ENCODE peak calls at places on chromosomes 13 and 19, in seven cellular contexts. Z is iPS DF 6.9; R is MM.1S; O is CD4-positive, alpha-beta memory T cell; G is heart left ventricle; D is effector memory CD4-positive, alpha-beta T cell; I is ovary. C is an unnamed sample.

GRCh38 chr19:18788782-18789421 is 2.2 kb downstream of the COMP start:
- DNase-seq in Z (no peak), R (no peak), O (no peak), G (no peak), D (no peak), I (no peak), C (peak; percentile 74)

GRCh38 chr19:6753178-6754031 is 13.8 kb downstream of the SH2D3A start:
- DNase-seq in Z (no peak), R (no peak), O (peak; percentile 71), G (peak; percentile 67), D (peak; percentile 69), I (peak; percentile 89), C (peak; percentile 83)

GRCh38 chr19:11420894-11421606 is 1.9 kb upstream of the RGL3 start:
- DNase-seq in Z (no peak), R (no peak), O (peak; percentile 16), G (peak; percentile 53), D (no peak), I (no peak), C (peak; percentile 81)

GRCh38 chr13:27379694-27380596 is 44.5 kb upstream of the GTF3A start:
- DNase-seq in Z (no peak), R (peak; percentile 6), O (peak; percentile 45), G (peak; percentile 20), D (no peak), I (peak; percentile 32), C (peak; percentile 56)

GRCh38 chr13:26759156-26759906 is 1.3 kb downstream of the GPR12 start:
- DNase-seq in Z (no peak), R (no peak), O (no peak), G (no peak), D (no peak), I (no peak), C (no peak)

GRCh38 chr13:32659736-32660135 is 73.5 kb downstream of the PDS5B start:
- DNase-seq in Z (no peak), R (no peak), O (no peak), G (no peak), D (no peak), I (no peak), C (no peak)

GRCh38 chr13:27194895-27195764 is 23.5 kb upstream of the USP12 start:
- DNase-seq in Z (no peak), R (no peak), O (no peak), G (no peak), D (no peak), I (no peak), C (no peak)

GRCh38 chr19:1513492-1514294 is 874 bp upstream of the ADAMTSL5 start:
- DNase-seq in Z (no peak), R (peak; percentile 64), O (peak; percentile 69), G (no peak), D (peak; percentile 43), I (no peak), C (no peak)

GRCh38 chr13:47426126-47426849 is 529.4 kb upstream of the HTR2A start:
- DNase-seq in Z (no peak), R (no peak), O (no peak), G (peak; percentile 30), D (no peak), I (no peak), C (peak; percentile 53)

GRCh38 chr19:1081301-1082164 is 13.6 kb downstream of the POLR2E start:
- DNase-seq in Z (no peak), R (no peak), O (no peak), G (no peak), D (no peak), I (no peak), C (peak; percentile 79)

GRCh38 chr13:54859827-54860226 is 1831.2 kb downstream of the OLFM4 start:
- DNase-seq in Z (no peak), R (no peak), O (no peak), G (no peak), D (no peak), I (no peak), C (no peak)

GRCh38 chr13:30061217-30061616 is 210.8 kb upstream of the UBL3 start:
- DNase-seq in Z (no peak), R (no peak), O (no peak), G (no peak), D (no peak), I (no peak), C (no peak)

GRCh38 chr19:8557637-8558238 is 19.5 kb downstream of the MYO1F start:
- DNase-seq in Z (no peak), R (no peak), O (no peak), G (no peak), D (no peak), I (no peak), C (no peak)

GRCh38 chr13:22748866-22749586 is 431.8 kb upstream of the SGCG start:
- DNase-seq in Z (no peak), R (no peak), O (no peak), G (no peak), D (no peak), I (no peak), C (no peak)

GRCh38 chr13:37540228-37540627 is 58.3 kb downstream of the POSTN start:
- DNase-seq in Z (no peak), R (no peak), O (no peak), G (no peak), D (no peak), I (no peak), C (no peak)

GRCh38 chr19:33727331-33728028 is 69.2 kb upstream of the KCTD15 start:
- DNase-seq in Z (no peak), R (no peak), O (no peak), G (no peak), D (no peak), I (no peak), C (no peak)

GRCh38 chr13:23570099-23570926 is at the start of gene TNFRSF19:
- DNase-seq in Z (no peak), R (no peak), O (no peak), G (peak; percentile 62), D (no peak), I (no peak), C (no peak)

GRCh38 chr19:1321539-1321938 is 35.9 kb downstream of the EFNA2 start:
- DNase-seq in Z (no peak), R (no peak), O (no peak), G (no peak), D (no peak), I (no peak), C (no peak)

GRCh38 chr19:51064534-51065220 is at the start of gene KLK13:
- DNase-seq in Z (no peak), R (no peak), O (no peak), G (peak; percentile 54), D (no peak), I (peak; percentile 39), C (no peak)
- H3K4me3 ChIP-seq in Z (peak within 1 kb of the TSS; percentile 52), R (no peak within 1 kb of the TSS), O (no peak within 1 kb of the TSS), G (peak within 1 kb of the TSS; percentile 40), D (no peak within 1 kb of the TSS), I (no peak within 1 kb of the TSS), C (no peak within 1 kb of the TSS)

GRCh38 chr19:55907286-55907685 is 24.9 kb downstream of the NLRP13 start:
- DNase-seq in Z (no peak), R (no peak), O (no peak), G (no peak), D (no peak), I (no peak), C (no peak)

GRCh38 chr19:55913643-55914268 is 18.4 kb downstream of the NLRP13 start:
- DNase-seq in Z (no peak), R (no peak), O (no peak), G (no peak), D (no peak), I (no peak), C (no peak)

GRCh38 chr19:55912916-55913315 is 19.2 kb downstream of the NLRP13 start:
- DNase-seq in Z (no peak), R (no peak), O (no peak), G (no peak), D (no peak), I (no peak), C (no peak)

GRCh38 chr19:55907746-55908145 is 24.4 kb downstream of the NLRP13 start:
- DNase-seq in Z (no peak), R (no peak), O (no peak), G (no peak), D (no peak), I (no peak), C (no peak)

DNA sequence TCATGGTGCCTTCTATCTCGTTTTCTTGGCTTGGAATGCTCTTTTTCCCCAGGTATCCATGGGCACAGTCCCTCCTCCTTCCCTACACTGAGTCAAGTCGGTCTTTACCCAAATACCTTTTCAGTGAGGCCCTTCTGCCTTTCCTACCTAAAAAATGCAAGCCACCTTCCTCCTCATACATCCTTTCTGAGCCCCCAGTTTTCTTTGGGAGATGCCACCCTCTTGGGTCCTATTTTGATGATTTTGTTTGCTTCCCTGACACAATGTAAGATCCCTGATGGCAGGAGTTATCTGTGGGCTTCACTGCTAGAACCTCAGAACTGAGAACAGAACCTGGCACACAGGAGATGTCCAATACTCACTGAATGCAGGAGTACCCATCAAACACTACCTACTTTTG is 22.3 kb downstream of the NLRP13 start:
- DNase-seq in Z (no peak), R (no peak), O (no peak), G (no peak), D (no peak), I (no peak), C (no peak)
- H3K9me3 ChIP-seq in Z (peaks cover 15% of the 10 kb centered on the region), R (no peaks in the 10 kb centered on the region), O (no peaks in the 10 kb centered on the region), G (no peaks in the 10 kb centered on the region), D (no peaks in the 10 kb centered on the region), I (no peaks in the 10 kb centered on the region), C (peaks cover 3% of the 10 kb centered on the region)

DNA sequence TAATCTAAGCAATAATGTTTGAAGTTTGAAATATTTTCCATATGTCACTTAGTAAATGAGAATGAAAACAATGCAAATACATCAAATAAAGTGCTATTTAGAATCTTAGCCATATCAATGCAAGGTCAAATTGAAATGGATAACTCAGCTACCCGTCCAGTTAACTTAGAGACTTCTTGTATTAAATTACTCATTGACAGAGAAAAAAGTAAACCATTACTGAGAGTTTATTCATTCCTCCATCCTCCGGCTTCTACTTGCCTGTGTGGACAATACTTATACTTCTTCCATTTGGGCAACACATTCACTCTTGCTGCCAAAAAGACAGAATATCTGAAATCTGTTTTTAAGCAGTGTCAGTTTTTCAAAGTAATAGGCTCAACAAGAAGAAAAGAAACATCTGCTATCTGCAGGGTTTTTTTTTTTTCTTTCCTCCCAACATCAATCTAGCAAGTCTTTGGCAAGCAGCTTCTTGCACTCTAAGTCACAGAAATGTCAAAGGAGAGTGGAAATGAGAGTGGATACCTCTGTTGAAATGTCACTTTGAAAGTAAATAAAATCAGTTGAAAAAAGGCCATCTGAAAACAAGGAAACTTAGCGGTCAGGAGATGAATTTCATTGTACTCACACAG is 1142.9 kb downstream of the PCDH9 start:
- DNase-seq in Z (no peak), R (no peak), O (no peak), G (no peak), D (no peak), I (no peak), C (no peak)
- H3K4me3 ChIP-seq in Z (no peak overlapping the region), R (no peak overlapping the region), O (no peak overlapping the region), G (no peak overlapping the region), D (no peak overlapping the region), I (no peak overlapping the region), C (no peak overlapping the region)

DNA sequence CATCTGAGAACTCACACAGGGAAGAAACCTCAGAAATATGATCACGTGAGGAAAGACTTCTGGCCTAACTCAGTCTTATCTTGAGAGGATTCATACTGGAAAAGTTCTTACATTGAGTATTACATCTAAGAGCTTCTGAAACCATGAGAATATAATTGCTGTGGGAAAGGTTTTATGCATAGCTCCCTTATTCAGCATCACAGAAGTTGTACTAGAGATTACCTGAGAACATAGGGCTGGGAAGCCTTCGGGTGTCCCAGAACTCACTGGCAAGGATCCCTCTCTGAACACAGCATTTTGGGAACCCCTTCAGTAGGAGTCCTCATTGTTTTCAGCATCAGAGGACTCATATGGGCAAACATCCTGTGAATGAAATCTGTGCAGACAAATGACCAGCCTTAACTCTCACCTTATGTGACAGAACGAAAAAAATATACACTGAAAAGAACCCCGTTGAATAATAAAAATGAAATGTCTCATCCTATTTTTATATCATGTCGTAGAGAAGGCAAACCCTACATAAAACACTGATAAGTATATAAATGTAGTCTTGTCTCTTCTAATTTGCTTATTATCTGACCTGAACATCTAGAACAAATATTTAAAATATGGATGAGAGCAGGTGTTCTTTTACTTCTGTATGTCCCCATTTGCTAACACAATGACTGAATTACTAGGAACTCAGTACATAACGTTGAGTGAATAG is 14.2 kb downstream of the ZNF274 start:
- DNase-seq in Z (no peak), R (no peak), O (peak; percentile 16), G (no peak), D (no peak), I (no peak), C (no peak)
- H3K9me3 ChIP-seq in Z (peaks cover 20% of the 10 kb centered on the region), R (no peaks in the 10 kb centered on the region), O (peaks cover 32% of the 10 kb centered on the region), G (peaks cover 100% of the 10 kb centered on the region), D (peaks cover 89% of the 10 kb centered on the region), I (peaks cover 59% of the 10 kb centered on the region), C (peaks cover 54% of the 10 kb centered on the region)